ENCODE peak calls at places on chromosome 5, in seven cellular contexts. M is OCI-LY7, B is left ventricle myocardium inferior, I is IMR-90, D is astrocyte, E is upper lobe of right lung, U is lung. N is an unnamed sample. For H3K36me3, the result is how much of the 10 kb centered on the place peaks cover.

GRCh38 chr5:10564838-10565784 is 1.2 kb downstream of the ANKRD33B start:
- DNase-seq in U (no peak), I (no peak), M (peak), B (peak), D (no peak), E (peak), N (peak)

GRCh38 chr5:74017786-74018211 is 391.8 kb downstream of the ARHGEF28 start:
- DNase-seq in E (no peak), U (no peak), I (peak), B (no peak), M (no peak), D (peak), N (peak)

GRCh38 chr5:142106061-142106460 is 2.5 kb upstream of the NDFIP1 start:
- DNase-seq in M (no peak), U (no peak), I (no peak), D (no peak), E (no peak), B (no peak), N (no peak)

GRCh38 chr5:76175821-76176403 is 92.7 kb downstream of the SV2C start:
- DNase-seq in E (no peak), D (no peak), U (no peak), I (no peak), B (no peak), M (peak), N (no peak)

GRCh38 chr5:57784106-57784505 is 301.5 kb upstream of the ACTBL2 start:
- DNase-seq in E (no peak), M (no peak), B (no peak), D (peak), U (no peak), I (no peak), N (no peak)

GRCh38 chr5:142576804-142577203 is 109.1 kb downstream of the FGF1 start:
- DNase-seq in M (no peak), D (no peak), I (no peak), B (no peak), E (no peak), U (no peak), N (no peak)

GRCh38 chr5:159906957-159907356 is 9.3 kb upstream of the ADRA1B start:
- DNase-seq in B (no peak), E (no peak), M (no peak), U (no peak), D (no peak), I (no peak), N (no peak)

GRCh38 chr5:74013222-74013621 is 387.2 kb downstream of the ARHGEF28 start:
- DNase-seq in B (no peak), U (no peak), E (no peak), D (no peak), I (no peak), M (no peak), N (no peak)

GRCh38 chr5:74294231-74294705 is 346.3 kb downstream of the ENC1 start:
- DNase-seq in M (peak), D (peak), U (no peak), E (no peak), I (no peak), B (peak), N (no peak)

GRCh38 chr5:61625682-61626620 is 293.9 kb downstream of the ZSWIM6 start:
- DNase-seq in B (peak), E (peak), M (no peak), D (peak), U (peak), I (peak), N (peak)

GRCh38 chr5:1330146-1330846 is 14.6 kb downstream of the CLPTM1L start:
- DNase-seq in I (no peak), D (no peak), U (peak), M (no peak), B (no peak), E (peak), N (no peak)

GRCh38 chr5:124057815-124058231 is 545.8 kb downstream of the CSNK1G3 start:
- DNase-seq in M (peak), U (no peak), I (no peak), E (no peak), D (no peak), B (no peak), N (no peak)

GRCh38 chr5:124979174-124979573 is 232.7 kb upstream of the ZNF608 start:
- DNase-seq in M (no peak), B (no peak), D (no peak), U (no peak), I (peak), E (no peak), N (no peak)

GRCh38 chr5:145341842-145342241 is 493.3 kb downstream of the PRELID2 start:
- DNase-seq in I (peak), M (no peak), D (no peak), U (no peak), B (no peak), E (no peak), N (no peak)

GRCh38 chr5:145345883-145346282 is 489.3 kb downstream of the PRELID2 start:
- DNase-seq in U (no peak), E (no peak), D (peak), I (peak), M (no peak), B (no peak), N (no peak)

GRCh38 chr5:145340099-145340498 is 495.0 kb downstream of the PRELID2 start:
- DNase-seq in E (no peak), D (no peak), I (no peak), B (no peak), M (no peak), U (no peak), N (no peak)
- H3K27ac ChIP-seq in E (no peak), D (no peak), I (no peak), B (no peak), M (no peak), U (no peak), N (no peak)

GRCh38 chr5:14745753-14746152 is 81.2 kb downstream of the OTULIN start:
- DNase-seq in I (no peak), E (no peak), M (peak), U (no peak), B (no peak), D (no peak), N (no peak)
- H3K36me3 ChIP-seq in I (under half), E (under half), M (under half), U (under half), B (half or more), D (under half), N (under half)

GRCh38 chr5:5149154-5149553 is 9.0 kb downstream of the ADAMTS16 start:
- DNase-seq in U (no peak), M (no peak), I (no peak), E (no peak), B (no peak), D (no peak), N (no peak)

GRCh38 chr5:5144441-5144840 is 4.3 kb downstream of the ADAMTS16 start:
- DNase-seq in D (no peak), M (no peak), B (no peak), I (no peak), E (no peak), U (no peak), N (no peak)

GRCh38 chr5:5145651-5146529 is 5.8 kb downstream of the ADAMTS16 start:
- DNase-seq in B (no peak), U (no peak), D (peak), I (peak), E (no peak), M (no peak), N (no peak)

GRCh38 chr5:5150667-5151066 is 10.5 kb downstream of the ADAMTS16 start:
- DNase-seq in D (no peak), M (no peak), E (no peak), I (no peak), B (no peak), U (no peak), N (no peak)

GRCh38 chr5:5146530-5147160 is 6.5 kb downstream of the ADAMTS16 start:
- DNase-seq in B (no peak), E (no peak), I (no peak), U (no peak), D (peak), M (no peak), N (no peak)
- H3K4me3 ChIP-seq in B (no peak), E (no peak), I (no peak), U (no peak), D (peak), M (no peak), N (no peak)

GRCh38 chr5:68172314-68172713 is 43.2 kb upstream of the PIK3R1 start:
- DNase-seq in B (peak), M (no peak), U (no peak), I (no peak), D (no peak), E (no peak), N (no peak)
- H3K27ac ChIP-seq in B (peak), M (no peak), U (no peak), I (no peak), D (no peak), E (no peak), N (no peak)

DNA sequence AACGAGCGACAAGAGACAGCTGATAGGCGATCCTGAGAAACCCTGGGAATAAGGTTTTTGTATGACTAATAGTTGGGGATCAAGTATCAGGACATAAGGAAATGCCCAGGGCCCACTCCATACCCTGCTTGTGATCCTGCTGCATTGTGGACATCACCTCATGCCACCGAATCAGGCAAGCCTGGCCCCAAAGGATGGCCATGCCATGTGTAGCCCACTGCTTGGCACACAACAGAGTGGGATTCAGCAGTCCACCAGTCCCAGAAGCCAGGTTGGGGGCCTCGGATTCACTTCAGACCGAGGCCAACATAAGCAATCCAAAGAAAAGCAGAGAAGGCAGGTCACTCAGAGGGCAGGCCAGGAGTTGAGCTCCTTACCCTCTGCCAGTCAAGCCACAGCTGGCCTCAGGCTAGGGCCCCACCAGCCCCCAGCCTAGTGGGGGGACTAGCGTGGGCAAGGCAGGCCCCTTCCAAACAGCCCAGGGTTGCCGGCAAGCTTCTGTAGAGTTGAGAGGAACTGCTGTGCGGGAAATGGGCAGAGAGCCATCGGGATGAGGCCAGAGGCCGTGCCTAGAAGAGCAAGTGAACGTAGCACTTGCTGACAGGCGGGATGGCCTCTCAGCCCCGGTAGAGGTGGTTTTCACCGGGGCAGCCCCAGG is 5.0 kb downstream of the NOP16 start:
- DNase-seq in U (no peak), B (no peak), E (no peak), M (no peak), D (no peak), I (no peak), N (no peak)
- H3K36me3 ChIP-seq in U (under half), B (under half), E (under half), M (half or more), D (under half), I (under half), N (under half)

GRCh38 chr5:139390639-139391569 is 1.2 kb upstream of the MZB1 start:
- DNase-seq in U (no peak), I (no peak), B (no peak), E (no peak), M (no peak), D (no peak), N (no peak)

GRCh38 chr5:139387611-139388197 is 2.0 kb downstream of the MZB1 start:
- DNase-seq in E (peak), U (no peak), B (no peak), I (no peak), D (no peak), M (peak), N (no peak)

GRCh38 chr5:139388198-139388821 is 1.4 kb downstream of the MZB1 start:
- DNase-seq in B (no peak), M (peak), E (peak), D (no peak), I (peak), U (no peak), N (peak)

GRCh38 chr5:139391570-139392323 is 2.0 kb upstream of the MZB1 start:
- DNase-seq in U (no peak), B (no peak), I (peak), D (no peak), M (peak), E (no peak), N (no peak)

GRCh38 chr5:139389701-139390638 is at the start of gene MZB1:
- DNase-seq in B (no peak), I (no peak), M (peak), U (no peak), D (no peak), E (no peak), N (no peak)
- H3K4me3 ChIP-seq in B (peak), I (no peak), M (peak), U (no peak), D (no peak), E (no peak), N (no peak)

GRCh38 chr5:38756068-38756467 is 89.7 kb upstream of the OSMR start:
- DNase-seq in U (no peak), D (no peak), M (no peak), I (peak), B (no peak), E (no peak), N (no peak)

GRCh38 chr5:38753776-38754175 is 92.0 kb upstream of the OSMR start:
- DNase-seq in M (no peak), B (no peak), U (no peak), E (no peak), D (peak), I (no peak), N (no peak)

GRCh38 chr5:38757451-38758245 is 88.2 kb upstream of the OSMR start:
- DNase-seq in M (no peak), B (peak), D (peak), I (peak), U (no peak), E (no peak), N (no peak)

GRCh38 chr5:38755171-38755570 is 90.6 kb upstream of the OSMR start:
- DNase-seq in U (no peak), M (no peak), D (peak), B (no peak), E (no peak), I (peak), N (no peak)

DNA sequence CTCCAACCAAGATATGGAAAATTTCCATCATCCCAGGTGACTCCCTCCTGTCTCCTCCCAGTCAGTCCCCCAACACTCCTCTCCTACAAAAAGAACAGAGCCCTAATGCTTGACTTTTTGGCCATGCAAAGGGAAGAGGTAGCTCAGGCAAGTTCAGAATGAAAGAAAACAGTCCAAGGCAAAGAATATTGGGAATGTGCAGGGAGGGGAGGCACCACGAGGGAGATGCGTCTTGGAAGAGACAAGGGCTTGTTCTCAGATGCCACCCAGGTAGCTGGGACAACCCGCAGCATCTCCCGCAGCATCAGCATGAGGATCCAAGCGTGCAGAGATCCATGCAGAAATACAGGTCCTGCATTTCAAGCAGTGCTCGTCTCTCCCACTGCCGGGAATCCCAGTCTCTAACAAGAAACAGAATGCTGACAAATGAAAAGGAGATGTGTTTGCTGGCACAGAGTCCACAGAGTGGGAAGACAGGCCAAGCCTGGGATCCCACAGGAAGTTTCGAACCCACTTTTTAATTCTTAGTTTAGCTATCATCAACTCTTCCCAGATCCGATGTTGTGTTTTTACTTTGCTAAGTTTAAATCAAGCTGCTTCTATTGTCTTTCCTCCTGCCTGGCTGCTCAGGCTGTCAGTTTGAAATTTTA is 86.9 kb upstream of the OSMR start:
- DNase-seq in M (no peak), B (no peak), E (no peak), I (no peak), D (no peak), U (no peak), N (no peak)
- H3K27ac ChIP-seq in M (no peak), B (peak), E (no peak), I (no peak), D (no peak), U (no peak), N (no peak)

GRCh38 chr5:88377240-88377639 is 108.6 kb upstream of the TMEM161B start:
- DNase-seq in E (no peak), I (no peak), M (no peak), U (no peak), B (no peak), D (no peak), N (no peak)
- H3K36me3 ChIP-seq in E (under half), I (under half), M (under half), U (under half), B (under half), D (under half), N (under half)